ENCODE peak calls at places on chromosomes 5 and 9, in seven cellular contexts. One of them, this sample, is unnamed.

GRCh38 chr5:169629847-169630548 is 7.1 kb upstream of the DOCK2 start:
- DNase-seq in K562: no peak
- DNase-seq in GM12892: no peak
- DNase-seq in H1: no peak
- DNase-seq in GM12878: no peak
- DNase-seq in HepG2: peak
- DNase-seq in SK-N-SH: no peak
- DNase-seq in this sample: no peak

GRCh38 chr5:145919413-145919812 is 17.0 kb upstream of the SH3RF2 start:
- DNase-seq in GM12892: no peak
- DNase-seq in GM12878: no peak
- DNase-seq in H1: no peak
- DNase-seq in SK-N-SH: no peak
- DNase-seq in HepG2: no peak
- DNase-seq in K562: no peak
- DNase-seq in this sample: no peak

GRCh38 chr5:149140197-149141002 is 893 bp upstream of the ABLIM3 start:
- DNase-seq in GM12892: no peak
- DNase-seq in H1: no peak
- DNase-seq in K562: no peak
- DNase-seq in GM12878: no peak
- DNase-seq in SK-N-SH: no peak
- DNase-seq in HepG2: no peak
- DNase-seq in this sample: no peak

GRCh38 chr9:21395778-21396717 is 10.8 kb upstream of the IFNA2 start:
- DNase-seq in H1: peak
- DNase-seq in GM12892: peak
- DNase-seq in SK-N-SH: peak
- DNase-seq in GM12878: no peak
- DNase-seq in HepG2: peak
- DNase-seq in K562: no peak
- DNase-seq in this sample: peak

GRCh38 chr5:119330367-119331183 is 25.2 kb upstream of the TNFAIP8 start:
- DNase-seq in GM12878: no peak
- DNase-seq in H1: no peak
- DNase-seq in GM12892: no peak
- DNase-seq in HepG2: no peak
- DNase-seq in SK-N-SH: no peak
- DNase-seq in K562: peak
- DNase-seq in this sample: no peak

GRCh38 chr5:6596388-6596787 is 36.5 kb downstream of the NSUN2 start:
- DNase-seq in HepG2: no peak
- DNase-seq in GM12878: no peak
- DNase-seq in H1: no peak
- DNase-seq in SK-N-SH: no peak
- DNase-seq in K562: no peak
- DNase-seq in GM12892: no peak
- DNase-seq in this sample: no peak

GRCh38 chr5:177471610-177472356 is 1.7 kb downstream of the DBN1 start:
- DNase-seq in K562: no peak
- DNase-seq in GM12878: no peak
- DNase-seq in SK-N-SH: peak
- DNase-seq in GM12892: no peak
- DNase-seq in H1: no peak
- DNase-seq in HepG2: no peak
- DNase-seq in this sample: no peak

GRCh38 chr9:89553451-89554020 is 51.3 kb upstream of the GADD45G start:
- DNase-seq in H1: no peak
- DNase-seq in K562: no peak
- DNase-seq in SK-N-SH: no peak
- DNase-seq in GM12878: no peak
- DNase-seq in HepG2: no peak
- DNase-seq in GM12892: no peak
- DNase-seq in this sample: no peak

GRCh38 chr5:77846422-77847128 is 70.4 kb upstream of the TBCA start:
- DNase-seq in SK-N-SH: peak
- DNase-seq in GM12892: no peak
- DNase-seq in HepG2: no peak
- DNase-seq in GM12878: no peak
- DNase-seq in K562: no peak
- DNase-seq in H1: no peak
- DNase-seq in this sample: no peak

GRCh38 chr5:143279698-143280097 is 123.8 kb downstream of the NR3C1 start:
- DNase-seq in SK-N-SH: no peak
- DNase-seq in GM12892: no peak
- DNase-seq in K562: no peak
- DNase-seq in HepG2: peak
- DNase-seq in GM12878: no peak
- DNase-seq in H1: no peak
- DNase-seq in this sample: no peak

GRCh38 chr9:21450733-21451394 is 10.6 kb downstream of the IFNA1 start:
- DNase-seq in SK-N-SH: no peak
- DNase-seq in GM12878: no peak
- DNase-seq in H1: no peak
- DNase-seq in K562: no peak
- DNase-seq in GM12892: no peak
- DNase-seq in HepG2: peak
- DNase-seq in this sample: no peak

GRCh38 chr5:56175465-56175864 is 57.7 kb downstream of the ANKRD55 start:
- DNase-seq in GM12892: no peak
- DNase-seq in GM12878: no peak
- DNase-seq in H1: no peak
- DNase-seq in K562: peak
- DNase-seq in HepG2: no peak
- DNase-seq in SK-N-SH: no peak
- DNase-seq in this sample: no peak

GRCh38 chr9:111474385-111474784 is 9.8 kb downstream of the ECPAS start:
- DNase-seq in GM12892: no peak
- DNase-seq in K562: no peak
- DNase-seq in H1: no peak
- DNase-seq in HepG2: peak
- DNase-seq in SK-N-SH: no peak
- DNase-seq in GM12878: no peak
- DNase-seq in this sample: no peak

GRCh38 chr9:519579-519978 is 304.9 kb downstream of the DOCK8 start:
- DNase-seq in H1: no peak
- DNase-seq in SK-N-SH: no peak
- DNase-seq in HepG2: no peak
- DNase-seq in GM12878: no peak
- DNase-seq in GM12892: no peak
- DNase-seq in K562: no peak
- DNase-seq in this sample: no peak

GRCh38 chr9:78207319-78207718 is 28.6 kb upstream of the CEP78 start:
- DNase-seq in SK-N-SH: no peak
- DNase-seq in H1: no peak
- DNase-seq in GM12892: no peak
- DNase-seq in K562: no peak
- DNase-seq in HepG2: no peak
- DNase-seq in GM12878: no peak
- DNase-seq in this sample: no peak

GRCh38 chr5:168159425-168159824 is 132.0 kb upstream of the WWC1 start:
- DNase-seq in K562: no peak
- DNase-seq in HepG2: no peak
- DNase-seq in GM12892: no peak
- DNase-seq in H1: no peak
- DNase-seq in GM12878: no peak
- DNase-seq in SK-N-SH: no peak
- DNase-seq in this sample: peak

GRCh38 chr9:4152876-4153275 is 147.0 kb downstream of the GLIS3 start:
- DNase-seq in GM12892: no peak
- DNase-seq in HepG2: no peak
- DNase-seq in K562: no peak
- DNase-seq in H1: no peak
- DNase-seq in SK-N-SH: no peak
- DNase-seq in GM12878: no peak
- DNase-seq in this sample: no peak

GRCh38 chr9:6873862-6874261 is 116.1 kb downstream of the KDM4C start:
- DNase-seq in HepG2: no peak
- DNase-seq in K562: no peak
- DNase-seq in H1: no peak
- DNase-seq in SK-N-SH: no peak
- DNase-seq in GM12892: no peak
- DNase-seq in GM12878: no peak
- DNase-seq in this sample: no peak

GRCh38 chr5:17305964-17306725 is 88.7 kb downstream of the BASP1 start:
- DNase-seq in GM12892: no peak
- DNase-seq in H1: peak
- DNase-seq in HepG2: peak
- DNase-seq in GM12878: no peak
- DNase-seq in K562: no peak
- DNase-seq in SK-N-SH: no peak
- DNase-seq in this sample: no peak

GRCh38 chr5:116032094-116032517 is at the start of gene ARL14EPL:
- DNase-seq in GM12892: no peak
- DNase-seq in SK-N-SH: peak
- DNase-seq in K562: peak
- DNase-seq in HepG2: peak
- DNase-seq in GM12878: no peak
- DNase-seq in H1: no peak
- DNase-seq in this sample: peak

GRCh38 chr5:179878222-179879002 is 19.8 kb upstream of the MRNIP start:
- DNase-seq in GM12878: no peak
- DNase-seq in HepG2: no peak
- DNase-seq in GM12892: no peak
- DNase-seq in SK-N-SH: no peak
- DNase-seq in K562: no peak
- DNase-seq in H1: no peak
- DNase-seq in this sample: no peak

GRCh38 chr5:16920109-16920816 is 15.8 kb downstream of the MYO10 start:
- DNase-seq in HepG2: no peak
- DNase-seq in K562: no peak
- DNase-seq in H1: no peak
- DNase-seq in GM12892: no peak
- DNase-seq in SK-N-SH: no peak
- DNase-seq in GM12878: no peak
- DNase-seq in this sample: no peak

GRCh38 chr5:131794596-131794995 is 2.2 kb downstream of the FNIP1 start:
- DNase-seq in SK-N-SH: no peak
- DNase-seq in GM12878: no peak
- DNase-seq in H1: no peak
- DNase-seq in HepG2: no peak
- DNase-seq in K562: no peak
- DNase-seq in GM12892: peak
- DNase-seq in this sample: no peak

GRCh38 chr5:131792900-131793299 is 3.9 kb downstream of the FNIP1 start:
- DNase-seq in GM12892: no peak
- DNase-seq in SK-N-SH: no peak
- DNase-seq in GM12878: no peak
- DNase-seq in HepG2: no peak
- DNase-seq in K562: no peak
- DNase-seq in H1: no peak
- DNase-seq in this sample: no peak

GRCh38 chr5:131796793-131797693 is at the start of gene FNIP1:
- DNase-seq in GM12892: peak
- DNase-seq in K562: peak
- DNase-seq in HepG2: peak
- DNase-seq in SK-N-SH: peak
- DNase-seq in H1: peak
- DNase-seq in GM12878: peak
- DNase-seq in this sample: peak

GRCh38 chr5:131795128-131795719 is 1.6 kb downstream of the FNIP1 start:
- DNase-seq in K562: no peak
- DNase-seq in H1: no peak
- DNase-seq in HepG2: no peak
- DNase-seq in SK-N-SH: no peak
- DNase-seq in GM12892: no peak
- DNase-seq in GM12878: no peak
- DNase-seq in this sample: no peak

GRCh38 chr5:131795879-131796792 is 681 bp downstream of the FNIP1 start:
- DNase-seq in H1: peak
- DNase-seq in HepG2: peak
- DNase-seq in GM12878: no peak
- DNase-seq in GM12892: peak
- DNase-seq in SK-N-SH: peak
- DNase-seq in K562: peak
- DNase-seq in this sample: peak
- TF ChIP-seq TAF1 in H1: no peak
- TF ChIP-seq TAF1 in HepG2: no peak
- TF ChIP-seq TAF1 in GM12878: no peak
- TF ChIP-seq TAF1 in GM12892: no peak
- TF ChIP-seq TAF1 in SK-N-SH: no peak
- TF ChIP-seq TAF1 in K562: no peak
- TF ChIP-seq TAF1 in this sample: no peak

GRCh38 chr9:8579661-8580060 is 780.1 kb upstream of the DMAC1 start:
- DNase-seq in H1: no peak
- DNase-seq in GM12878: no peak
- DNase-seq in K562: no peak
- DNase-seq in HepG2: no peak
- DNase-seq in SK-N-SH: no peak
- DNase-seq in GM12892: no peak
- DNase-seq in this sample: no peak
- TF ChIP-seq TAF1 in H1: no peak
- TF ChIP-seq TAF1 in GM12878: no peak
- TF ChIP-seq TAF1 in K562: no peak
- TF ChIP-seq TAF1 in HepG2: no peak
- TF ChIP-seq TAF1 in SK-N-SH: no peak
- TF ChIP-seq TAF1 in GM12892: no peak
- TF ChIP-seq TAF1 in this sample: no peak

DNA sequence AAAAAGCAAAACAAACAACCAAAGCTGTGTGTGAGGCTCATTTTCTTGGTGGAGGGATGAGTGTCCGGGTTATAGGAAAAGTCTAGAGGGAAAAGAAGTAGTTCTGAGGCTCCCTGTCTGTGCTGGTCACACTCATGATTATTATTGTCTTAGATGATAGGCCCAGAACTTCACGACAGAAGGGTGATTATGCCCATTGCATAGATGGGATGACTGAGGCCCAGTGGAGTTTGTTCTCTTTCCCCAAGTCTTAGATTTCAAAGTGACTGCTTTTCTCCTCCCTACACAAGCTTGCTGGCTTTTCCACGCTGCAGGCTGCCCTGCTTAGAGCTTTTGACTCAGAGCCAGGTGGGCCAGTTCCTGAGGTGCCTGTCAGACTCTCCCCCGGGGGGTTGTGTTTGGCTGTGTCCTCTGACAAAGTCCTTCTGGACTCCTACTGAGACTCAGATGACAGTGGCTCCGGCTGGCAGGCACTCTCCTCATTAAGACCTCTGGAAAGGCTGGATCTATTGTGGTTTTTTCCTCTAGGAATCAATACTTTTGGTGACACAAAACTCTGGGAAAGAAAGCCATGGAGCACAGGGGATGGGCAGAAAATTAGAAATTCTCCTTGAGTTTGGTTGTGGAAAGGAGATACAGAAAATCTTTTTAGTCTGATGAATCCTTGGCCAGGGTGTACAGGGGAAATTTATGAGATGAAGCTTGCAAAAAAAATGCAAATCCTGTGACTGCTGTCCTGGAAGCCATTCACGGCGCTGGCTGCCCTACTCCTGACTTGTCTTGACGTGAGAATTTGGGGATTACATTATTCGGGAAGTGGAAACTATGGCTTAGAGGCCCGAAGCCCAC is 120.9 kb downstream of the NSG2 start:
- DNase-seq in H1: no peak
- DNase-seq in GM12892: no peak
- DNase-seq in HepG2: no peak
- DNase-seq in K562: no peak
- DNase-seq in GM12878: no peak
- DNase-seq in SK-N-SH: no peak
- DNase-seq in this sample: no peak
- TF ChIP-seq TAF1 in H1: no peak
- TF ChIP-seq TAF1 in GM12892: no peak
- TF ChIP-seq TAF1 in HepG2: no peak
- TF ChIP-seq TAF1 in K562: no peak
- TF ChIP-seq TAF1 in GM12878: no peak
- TF ChIP-seq TAF1 in SK-N-SH: no peak
- TF ChIP-seq TAF1 in this sample: no peak

GRCh38 chr9:98218562-98219363 is 26.3 kb upstream of the CORO2A start:
- DNase-seq in GM12878: no peak
- DNase-seq in H1: peak
- DNase-seq in SK-N-SH: no peak
- DNase-seq in GM12892: no peak
- DNase-seq in HepG2: no peak
- DNase-seq in K562: no peak
- DNase-seq in this sample: no peak
- TF ChIP-seq TAF1 in GM12878: no peak
- TF ChIP-seq TAF1 in H1: no peak
- TF ChIP-seq TAF1 in SK-N-SH: no peak
- TF ChIP-seq TAF1 in GM12892: no peak
- TF ChIP-seq TAF1 in HepG2: no peak
- TF ChIP-seq TAF1 in K562: no peak
- TF ChIP-seq TAF1 in this sample: no peak

This sample was measured in GM12891.